ENCODE peak calls at places on chromosome 2, in nine cellular contexts. One of them, this sample, is unnamed. For H3K36me3 and H3K4me1, the result is how much of the 10 kb centered on the place peaks cover.

GRCh38 chr2:162908567-162908966 is 70.0 kb upstream of the KCNH7 start:
- DNase-seq in CD4-positive, CD25-positive, alpha-beta regulatory T cell: no peak
- DNase-seq in adrenal gland: no peak
- DNase-seq in neural progenitor cell: peak
- DNase-seq in CD8-positive, alpha-beta memory T cell: no peak
- DNase-seq in GM23338: peak
- DNase-seq in tibial artery: no peak
- DNase-seq in NT2/D1: no peak
- DNase-seq in heart right ventricle: no peak
- DNase-seq in this sample: no peak

GRCh38 chr2:116513991-116514390 is 1300.5 kb upstream of the DDX18 start:
- DNase-seq in heart right ventricle: no peak
- DNase-seq in GM23338: no peak
- DNase-seq in adrenal gland: no peak
- DNase-seq in CD4-positive, CD25-positive, alpha-beta regulatory T cell: no peak
- DNase-seq in NT2/D1: no peak
- DNase-seq in tibial artery: no peak
- DNase-seq in CD8-positive, alpha-beta memory T cell: no peak
- DNase-seq in neural progenitor cell: no peak
- DNase-seq in this sample: no peak

GRCh38 chr2:27092696-27093429 is 6.3 kb downstream of the KHK start:
- DNase-seq in neural progenitor cell: no peak
- DNase-seq in heart right ventricle: no peak
- DNase-seq in GM23338: no peak
- DNase-seq in tibial artery: no peak
- DNase-seq in CD8-positive, alpha-beta memory T cell: no peak
- DNase-seq in adrenal gland: no peak
- DNase-seq in NT2/D1: no peak
- DNase-seq in CD4-positive, CD25-positive, alpha-beta regulatory T cell: no peak
- DNase-seq in this sample: no peak

GRCh38 chr2:85264471-85264870 is 63.3 kb downstream of the TGOLN2 start:
- DNase-seq in tibial artery: no peak
- DNase-seq in NT2/D1: no peak
- DNase-seq in neural progenitor cell: no peak
- DNase-seq in heart right ventricle: no peak
- DNase-seq in adrenal gland: no peak
- DNase-seq in GM23338: peak
- DNase-seq in CD8-positive, alpha-beta memory T cell: no peak
- DNase-seq in CD4-positive, CD25-positive, alpha-beta regulatory T cell: no peak
- DNase-seq in this sample: peak

GRCh38 chr2:36967236-36967876 is 1.0 kb upstream of the STRN start:
- DNase-seq in heart right ventricle: no peak
- DNase-seq in GM23338: no peak
- DNase-seq in adrenal gland: no peak
- DNase-seq in neural progenitor cell: no peak
- DNase-seq in CD4-positive, CD25-positive, alpha-beta regulatory T cell: peak
- DNase-seq in CD8-positive, alpha-beta memory T cell: peak
- DNase-seq in tibial artery: no peak
- DNase-seq in NT2/D1: no peak
- DNase-seq in this sample: no peak

GRCh38 chr2:37583867-37584266 is 87.6 kb downstream of the CDC42EP3 start:
- DNase-seq in GM23338: no peak
- DNase-seq in tibial artery: no peak
- DNase-seq in NT2/D1: no peak
- DNase-seq in CD8-positive, alpha-beta memory T cell: no peak
- DNase-seq in neural progenitor cell: no peak
- DNase-seq in CD4-positive, CD25-positive, alpha-beta regulatory T cell: no peak
- DNase-seq in heart right ventricle: no peak
- DNase-seq in adrenal gland: no peak
- DNase-seq in this sample: no peak

GRCh38 chr2:170324640-170325046 is 146.7 kb downstream of the MYO3B start:
- DNase-seq in GM23338: peak
- DNase-seq in CD4-positive, CD25-positive, alpha-beta regulatory T cell: peak
- DNase-seq in NT2/D1: peak
- DNase-seq in CD8-positive, alpha-beta memory T cell: peak
- DNase-seq in adrenal gland: peak
- DNase-seq in tibial artery: no peak
- DNase-seq in heart right ventricle: peak
- DNase-seq in neural progenitor cell: peak
- DNase-seq in this sample: peak

GRCh38 chr2:118850901-118851268 is 3.4 kb upstream of the EN1 start:
- DNase-seq in CD8-positive, alpha-beta memory T cell: no peak
- DNase-seq in adrenal gland: no peak
- DNase-seq in neural progenitor cell: no peak
- DNase-seq in NT2/D1: no peak
- DNase-seq in GM23338: peak
- DNase-seq in CD4-positive, CD25-positive, alpha-beta regulatory T cell: no peak
- DNase-seq in tibial artery: no peak
- DNase-seq in heart right ventricle: no peak
- DNase-seq in this sample: no peak

GRCh38 chr2:23656597-23656973 is 270.3 kb downstream of the ATAD2B start:
- DNase-seq in CD8-positive, alpha-beta memory T cell: no peak
- DNase-seq in tibial artery: no peak
- DNase-seq in heart right ventricle: no peak
- DNase-seq in adrenal gland: no peak
- DNase-seq in neural progenitor cell: no peak
- DNase-seq in NT2/D1: no peak
- DNase-seq in GM23338: no peak
- DNase-seq in CD4-positive, CD25-positive, alpha-beta regulatory T cell: no peak
- DNase-seq in this sample: no peak

GRCh38 chr2:104546537-104546936 is 307.4 kb upstream of the POU3F3 start:
- DNase-seq in CD4-positive, CD25-positive, alpha-beta regulatory T cell: no peak
- DNase-seq in NT2/D1: no peak
- DNase-seq in heart right ventricle: no peak
- DNase-seq in tibial artery: no peak
- DNase-seq in neural progenitor cell: no peak
- DNase-seq in CD8-positive, alpha-beta memory T cell: no peak
- DNase-seq in adrenal gland: no peak
- DNase-seq in GM23338: no peak
- DNase-seq in this sample: no peak

GRCh38 chr2:58562281-58562680 is 321.2 kb upstream of the FANCL start:
- DNase-seq in CD4-positive, CD25-positive, alpha-beta regulatory T cell: no peak
- DNase-seq in neural progenitor cell: no peak
- DNase-seq in NT2/D1: no peak
- DNase-seq in CD8-positive, alpha-beta memory T cell: no peak
- DNase-seq in heart right ventricle: no peak
- DNase-seq in GM23338: no peak
- DNase-seq in tibial artery: no peak
- DNase-seq in adrenal gland: no peak
- DNase-seq in this sample: no peak

GRCh38 chr2:46850742-46851141 is 64.9 kb downstream of the MCFD2 start:
- DNase-seq in CD8-positive, alpha-beta memory T cell: no peak
- DNase-seq in GM23338: no peak
- DNase-seq in NT2/D1: no peak
- DNase-seq in tibial artery: peak
- DNase-seq in neural progenitor cell: no peak
- DNase-seq in heart right ventricle: peak
- DNase-seq in adrenal gland: peak
- DNase-seq in CD4-positive, CD25-positive, alpha-beta regulatory T cell: no peak
- DNase-seq in this sample: no peak

GRCh38 chr2:86038291-86039081 is 67.2 kb downstream of the POLR1A start:
- DNase-seq in CD8-positive, alpha-beta memory T cell: peak
- DNase-seq in CD4-positive, CD25-positive, alpha-beta regulatory T cell: peak
- DNase-seq in neural progenitor cell: no peak
- DNase-seq in tibial artery: peak
- DNase-seq in GM23338: no peak
- DNase-seq in adrenal gland: no peak
- DNase-seq in NT2/D1: no peak
- DNase-seq in heart right ventricle: no peak
- DNase-seq in this sample: no peak

GRCh38 chr2:74142340-74142739 is 5.4 kb downstream of the BOLA3 start:
- DNase-seq in neural progenitor cell: peak
- DNase-seq in GM23338: peak
- DNase-seq in CD4-positive, CD25-positive, alpha-beta regulatory T cell: no peak
- DNase-seq in heart right ventricle: no peak
- DNase-seq in CD8-positive, alpha-beta memory T cell: no peak
- DNase-seq in adrenal gland: peak
- DNase-seq in NT2/D1: no peak
- DNase-seq in tibial artery: no peak
- DNase-seq in this sample: no peak

GRCh38 chr2:39050109-39050508 is 70.7 kb downstream of the SOS1 start:
- DNase-seq in neural progenitor cell: no peak
- DNase-seq in GM23338: no peak
- DNase-seq in CD8-positive, alpha-beta memory T cell: no peak
- DNase-seq in NT2/D1: no peak
- DNase-seq in tibial artery: no peak
- DNase-seq in heart right ventricle: no peak
- DNase-seq in CD4-positive, CD25-positive, alpha-beta regulatory T cell: no peak
- DNase-seq in adrenal gland: no peak
- DNase-seq in this sample: no peak

GRCh38 chr2:208189782-208190181 is at the start of gene C2orf80:
- DNase-seq in heart right ventricle: no peak
- DNase-seq in adrenal gland: no peak
- DNase-seq in tibial artery: no peak
- DNase-seq in GM23338: peak
- DNase-seq in neural progenitor cell: peak
- DNase-seq in CD4-positive, CD25-positive, alpha-beta regulatory T cell: no peak
- DNase-seq in NT2/D1: no peak
- DNase-seq in CD8-positive, alpha-beta memory T cell: no peak
- DNase-seq in this sample: no peak

GRCh38 chr2:150859872-150860271 is 372.4 kb upstream of the RND3 start:
- DNase-seq in heart right ventricle: no peak
- DNase-seq in neural progenitor cell: peak
- DNase-seq in tibial artery: no peak
- DNase-seq in adrenal gland: no peak
- DNase-seq in GM23338: peak
- DNase-seq in NT2/D1: peak
- DNase-seq in CD8-positive, alpha-beta memory T cell: no peak
- DNase-seq in CD4-positive, CD25-positive, alpha-beta regulatory T cell: no peak
- DNase-seq in this sample: peak

GRCh38 chr2:163617517-163617916 is 118.3 kb downstream of the FIGN start:
- DNase-seq in adrenal gland: no peak
- DNase-seq in GM23338: no peak
- DNase-seq in NT2/D1: no peak
- DNase-seq in tibial artery: no peak
- DNase-seq in neural progenitor cell: no peak
- DNase-seq in CD8-positive, alpha-beta memory T cell: no peak
- DNase-seq in CD4-positive, CD25-positive, alpha-beta regulatory T cell: no peak
- DNase-seq in heart right ventricle: no peak
- DNase-seq in this sample: no peak

GRCh38 chr2:45856391-45857055 is 205.0 kb downstream of the PRKCE start:
- DNase-seq in heart right ventricle: no peak
- DNase-seq in tibial artery: no peak
- DNase-seq in neural progenitor cell: no peak
- DNase-seq in NT2/D1: no peak
- DNase-seq in adrenal gland: no peak
- DNase-seq in CD8-positive, alpha-beta memory T cell: no peak
- DNase-seq in CD4-positive, CD25-positive, alpha-beta regulatory T cell: no peak
- DNase-seq in GM23338: no peak
- DNase-seq in this sample: no peak

DNA sequence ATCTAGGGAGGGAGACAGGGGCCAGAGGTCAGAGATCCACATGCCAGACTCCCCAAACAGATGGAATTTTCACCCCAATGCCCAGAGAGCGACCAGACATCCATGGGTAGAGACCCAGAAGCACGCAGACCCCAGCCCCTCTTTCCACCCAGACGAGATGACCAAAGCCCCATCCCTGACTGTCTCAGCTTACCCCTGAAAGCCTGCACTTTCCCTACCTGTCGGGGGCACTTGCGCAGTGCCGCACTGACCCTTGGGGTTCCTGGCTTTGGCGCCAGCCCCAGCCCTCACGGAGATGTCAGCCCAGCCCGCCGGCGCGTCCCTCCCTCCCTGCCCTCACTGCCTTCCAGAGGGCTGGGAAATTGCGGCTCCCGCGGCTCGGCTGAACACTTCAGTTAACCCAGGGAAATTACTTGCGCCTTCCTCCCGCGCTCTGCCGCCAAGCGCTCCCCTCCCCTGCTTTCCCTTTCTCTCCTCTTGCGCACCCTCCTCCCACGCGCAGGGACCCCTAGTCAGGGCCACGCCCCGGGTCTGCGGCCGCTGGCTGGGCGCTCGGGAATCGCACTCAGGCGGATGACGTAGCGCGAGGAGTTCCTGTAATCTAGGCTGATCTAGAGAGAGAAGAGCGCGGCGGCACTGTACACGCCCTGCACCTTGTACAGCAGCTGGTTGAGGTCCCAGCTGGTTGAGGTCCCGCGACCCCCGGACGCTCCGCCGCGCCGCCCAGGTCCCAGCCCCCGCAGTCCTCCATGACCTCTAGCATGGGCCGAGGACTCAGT is 12.0 kb downstream of the ALPG start:
- DNase-seq in tibial artery: peak
- DNase-seq in CD4-positive, CD25-positive, alpha-beta regulatory T cell: no peak
- DNase-seq in heart right ventricle: no peak
- DNase-seq in adrenal gland: no peak
- DNase-seq in CD8-positive, alpha-beta memory T cell: no peak
- DNase-seq in NT2/D1: no peak
- DNase-seq in neural progenitor cell: peak
- DNase-seq in GM23338: peak
- DNase-seq in this sample: peak
- H3K4me3 ChIP-seq in tibial artery: peak
- H3K4me3 ChIP-seq in CD4-positive, CD25-positive, alpha-beta regulatory T cell: no peak
- H3K4me3 ChIP-seq in heart right ventricle: peak
- H3K4me3 ChIP-seq in adrenal gland: no peak
- H3K4me3 ChIP-seq in CD8-positive, alpha-beta memory T cell: no peak
- H3K4me3 ChIP-seq in NT2/D1: peak
- H3K4me3 ChIP-seq in neural progenitor cell: peak
- H3K4me3 ChIP-seq in GM23338: peak
- H3K4me3 ChIP-seq in this sample: peak

DNA sequence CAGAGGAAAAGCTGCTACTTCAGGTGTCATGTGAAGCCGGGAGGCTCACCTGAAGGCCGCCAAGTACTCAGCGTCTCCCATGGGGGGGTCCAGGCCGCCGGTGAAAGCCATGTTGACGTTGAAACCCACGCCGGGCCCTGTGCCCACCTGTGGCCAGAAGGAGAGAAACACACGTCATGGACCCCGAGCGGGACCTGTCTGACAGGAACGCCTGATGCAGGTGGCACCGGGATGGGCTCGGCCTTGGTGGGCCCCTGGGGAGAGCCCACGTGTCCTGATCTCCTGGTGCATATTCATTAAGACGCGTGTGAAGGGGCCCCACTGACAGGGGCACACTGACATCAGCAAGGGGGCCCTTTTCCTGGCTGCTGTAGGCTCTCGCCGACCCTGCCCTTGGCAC is 233.2 kb downstream of the TWIST2 start:
- DNase-seq in heart right ventricle: no peak
- DNase-seq in CD4-positive, CD25-positive, alpha-beta regulatory T cell: no peak
- DNase-seq in tibial artery: no peak
- DNase-seq in NT2/D1: no peak
- DNase-seq in adrenal gland: no peak
- DNase-seq in neural progenitor cell: no peak
- DNase-seq in CD8-positive, alpha-beta memory T cell: no peak
- DNase-seq in GM23338: no peak
- DNase-seq in this sample: no peak
- H3K36me3 ChIP-seq in heart right ventricle: half or more
- H3K36me3 ChIP-seq in CD4-positive, CD25-positive, alpha-beta regulatory T cell: half or more
- H3K36me3 ChIP-seq in tibial artery: half or more
- H3K36me3 ChIP-seq in NT2/D1: under half
- H3K36me3 ChIP-seq in adrenal gland: half or more
- H3K36me3 ChIP-seq in neural progenitor cell: under half
- H3K36me3 ChIP-seq in CD8-positive, alpha-beta memory T cell: under half
- H3K36me3 ChIP-seq in GM23338: under half
- H3K36me3 ChIP-seq in this sample: under half

GRCh38 chr2:222882484-222882928 is 21.7 kb downstream of the ACSL3 start:
- DNase-seq in NT2/D1: no peak
- DNase-seq in adrenal gland: no peak
- DNase-seq in CD8-positive, alpha-beta memory T cell: no peak
- DNase-seq in CD4-positive, CD25-positive, alpha-beta regulatory T cell: no peak
- DNase-seq in GM23338: no peak
- DNase-seq in heart right ventricle: no peak
- DNase-seq in neural progenitor cell: no peak
- DNase-seq in tibial artery: no peak
- DNase-seq in this sample: no peak
- H3K4me1 ChIP-seq in NT2/D1: under half
- H3K4me1 ChIP-seq in adrenal gland: under half
- H3K4me1 ChIP-seq in CD8-positive, alpha-beta memory T cell: under half
- H3K4me1 ChIP-seq in CD4-positive, CD25-positive, alpha-beta regulatory T cell: under half
- H3K4me1 ChIP-seq in GM23338: under half
- H3K4me1 ChIP-seq in heart right ventricle: half or more
- H3K4me1 ChIP-seq in neural progenitor cell: under half
- H3K4me1 ChIP-seq in tibial artery: under half
- H3K4me1 ChIP-seq in this sample: under half

GRCh38 chr2:232637832-232638231 is 4.4 kb downstream of the EFHD1 start:
- DNase-seq in neural progenitor cell: no peak
- DNase-seq in heart right ventricle: no peak
- DNase-seq in NT2/D1: no peak
- DNase-seq in CD4-positive, CD25-positive, alpha-beta regulatory T cell: no peak
- DNase-seq in CD8-positive, alpha-beta memory T cell: no peak
- DNase-seq in tibial artery: no peak
- DNase-seq in adrenal gland: no peak
- DNase-seq in GM23338: no peak
- DNase-seq in this sample: no peak
- H3K4me3 ChIP-seq in neural progenitor cell: no peak
- H3K4me3 ChIP-seq in heart right ventricle: peak
- H3K4me3 ChIP-seq in NT2/D1: no peak
- H3K4me3 ChIP-seq in CD4-positive, CD25-positive, alpha-beta regulatory T cell: no peak
- H3K4me3 ChIP-seq in CD8-positive, alpha-beta memory T cell: no peak
- H3K4me3 ChIP-seq in tibial artery: peak
- H3K4me3 ChIP-seq in adrenal gland: no peak
- H3K4me3 ChIP-seq in GM23338: no peak
- H3K4me3 ChIP-seq in this sample: no peak